ENCODE peak calls at places on chromosome 19, in seven cellular contexts. X, O, H, J, K, D and T are unnamed samples. For H3K4me1, the result is how much of the 10 kb centered on the place peaks cover.

GRCh38 chr19:5216141-5216847 is 124.3 kb downstream of the PTPRS start:
- DNase-seq in K (no peak), H (no peak), D (peak), O (no peak), X (no peak), J (no peak), T (no peak)

GRCh38 chr19:16886305-16886880 is 2.4 kb upstream of the F2RL3 start:
- DNase-seq in K (peak), D (no peak), X (no peak), J (peak), H (peak), O (peak), T (no peak)

GRCh38 chr19:16095071-16095571 is 16.6 kb upstream of the RAB8A start:
- DNase-seq in D (no peak), H (no peak), K (no peak), O (no peak), X (peak), J (no peak), T (no peak)

GRCh38 chr19:12331211-12331941 is 2.1 kb downstream of the ZNF563 start:
- DNase-seq in J (no peak), K (peak), H (no peak), O (no peak), D (peak), X (no peak), T (no peak)

GRCh38 chr19:46764817-46765291 is 18.6 kb upstream of the STRN4 start:
- DNase-seq in H (no peak), X (no peak), O (no peak), J (no peak), D (no peak), K (no peak), T (no peak)

GRCh38 chr19:43435775-43436174 is 21.1 kb downstream of the TEX101 start:
- DNase-seq in O (no peak), J (no peak), D (no peak), H (no peak), X (no peak), K (no peak), T (no peak)

GRCh38 chr19:47776568-47776967 is 1.9 kb upstream of the SELENOW start:
- DNase-seq in O (no peak), J (peak), X (no peak), D (no peak), H (no peak), K (no peak), T (no peak)

GRCh38 chr19:49447485-49448431 is 3.9 kb downstream of the PIH1D1 start:
- DNase-seq in X (no peak), H (peak), O (no peak), K (no peak), D (no peak), J (peak), T (no peak)

GRCh38 chr19:49441210-49441959 is at the start of gene SLC17A7:
- DNase-seq in K (no peak), X (peak), O (peak), H (peak), J (no peak), D (no peak), T (peak)

GRCh38 chr19:44948237-44948636 is 2.4 kb downstream of the APOC2 start:
- DNase-seq in K (no peak), D (no peak), H (no peak), O (no peak), X (no peak), J (no peak), T (no peak)

GRCh38 chr19:37855098-37855497 is 51.3 kb downstream of the WDR87 start:
- DNase-seq in X (no peak), O (peak), K (peak), H (no peak), J (peak), D (no peak), T (no peak)

GRCh38 chr19:27860309-27860934 is 1352.5 kb downstream of the UQCRFS1 start:
- DNase-seq in K (no peak), O (no peak), H (no peak), D (no peak), J (no peak), X (no peak), T (no peak)
- H3K4me1 ChIP-seq in K (under half), O (under half), H (under half), D (under half), J (under half), X (under half), T (under half)

GRCh38 chr19:13732337-13732736 is 32.0 kb upstream of the MRI1 start:
- DNase-seq in X (no peak), K (no peak), J (no peak), H (no peak), O (no peak), D (no peak), T (no peak)
- H3K27ac ChIP-seq in X (peak), K (no peak), J (peak), H (no peak), O (no peak), D (no peak), T (peak)

GRCh38 chr19:54905411-54905810 is 537 bp upstream of the NCR1 start:
- DNase-seq in K (no peak), J (no peak), H (no peak), D (no peak), O (no peak), X (no peak), T (no peak)

GRCh38 chr19:54906819-54907218 is 871 bp downstream of the NCR1 start:
- DNase-seq in J (no peak), O (no peak), X (no peak), K (no peak), H (no peak), D (no peak), T (no peak)

GRCh38 chr19:54903303-54903702 is 2.6 kb upstream of the NCR1 start:
- DNase-seq in J (no peak), K (no peak), X (no peak), H (no peak), O (no peak), D (no peak), T (no peak)

GRCh38 chr19:54905908-54906511 is at the start of gene NCR1:
- DNase-seq in H (no peak), D (no peak), K (no peak), O (no peak), X (no peak), J (no peak), T (no peak)
- H3K4me3 ChIP-seq in H (no peak), D (no peak), K (no peak), O (no peak), X (no peak), J (no peak), T (no peak)

DNA sequence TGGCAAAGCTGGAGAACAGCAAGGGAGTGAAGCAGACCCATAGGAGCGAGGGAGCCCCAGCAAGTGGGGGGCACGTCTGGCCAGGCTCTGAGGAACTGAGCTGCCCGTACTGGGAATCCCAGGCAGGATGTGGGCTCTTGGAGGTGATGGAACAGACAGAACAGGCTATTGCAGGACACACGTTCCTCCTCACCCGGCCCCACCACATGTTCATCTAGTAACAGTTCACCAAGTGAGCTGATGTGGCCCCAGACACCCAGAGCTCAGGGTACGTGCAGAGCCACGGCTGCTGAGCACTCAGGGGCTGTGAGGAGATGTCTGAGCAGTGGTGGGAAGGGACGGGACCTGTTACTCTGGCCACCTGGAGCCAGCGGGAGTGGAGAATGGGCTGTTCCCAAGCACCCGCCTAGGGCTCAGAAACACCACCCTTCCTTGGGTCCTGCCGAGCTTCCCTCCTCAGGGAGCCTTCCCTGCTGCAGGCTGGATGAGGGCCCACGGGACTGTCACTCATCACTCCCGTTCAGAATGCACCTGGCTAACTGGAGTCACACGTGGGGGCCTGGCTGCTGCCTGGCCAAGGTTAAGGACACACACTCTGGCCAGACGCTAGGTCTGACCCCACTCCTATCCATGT is 18.4 kb downstream of the ELL start:
- DNase-seq in H (peak), O (no peak), K (no peak), J (no peak), X (no peak), D (no peak), T (no peak)
- H3K4me1 ChIP-seq in H (half or more), O (half or more), K (half or more), J (under half), X (half or more), D (under half), T (half or more)

DNA sequence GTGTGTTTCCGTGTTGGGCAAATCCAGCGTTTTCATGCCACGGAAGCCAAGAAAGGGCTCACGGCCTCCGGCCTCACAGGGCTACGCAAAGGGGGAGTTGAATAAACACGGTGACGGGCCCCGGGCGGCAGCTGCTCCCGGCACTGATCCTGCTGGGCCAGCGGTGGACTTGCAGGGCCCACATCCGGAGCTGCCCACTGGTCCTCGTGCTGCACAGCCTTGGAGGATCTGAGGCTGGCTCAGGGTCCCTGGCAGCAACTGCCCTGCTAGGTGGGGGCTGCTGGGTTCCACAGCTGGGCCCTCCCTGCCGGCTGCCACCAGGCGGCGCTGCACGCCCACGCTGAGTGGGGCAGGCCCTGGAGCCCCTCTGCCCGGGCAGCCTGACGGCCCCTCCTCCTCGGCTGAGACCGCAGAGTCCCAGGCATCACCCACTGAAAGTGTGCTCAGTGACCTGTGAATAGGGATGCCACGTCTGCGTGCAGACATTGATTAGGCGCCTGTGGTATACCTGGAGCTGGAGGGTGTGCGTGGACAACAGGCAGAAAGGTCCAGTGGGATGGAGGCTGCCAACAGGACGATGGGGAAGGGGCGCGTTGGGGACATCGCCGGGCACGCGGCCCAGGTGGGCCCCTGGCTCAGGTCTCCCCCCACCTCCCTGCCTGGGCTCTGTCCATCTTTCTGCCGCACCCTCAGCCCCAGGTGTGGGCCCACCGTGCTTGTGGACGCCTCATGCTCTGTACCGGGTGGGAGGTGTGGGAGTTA is 5.3 kb upstream of the HCN2 start:
- DNase-seq in X (no peak), O (peak), H (no peak), K (peak), J (no peak), D (no peak), T (no peak)
- H3K27ac ChIP-seq in X (no peak), O (no peak), H (no peak), K (no peak), J (no peak), D (no peak), T (no peak)